ENCODE peak calls at places on chromosomes 3 and 15, in four cellular contexts. Y is thoracic aorta, Q is psoas muscle, A is tibial nerve. G is an unnamed sample.

GRCh38 chr3:53730565-53730964 is 115.7 kb downstream of the CHDH start:
- DNase-seq in Y (no peak), A (no peak), Q (no peak), G (no peak)

GRCh38 chr15:32959077-32959476 is 235.4 kb downstream of the FMN1 start:
- DNase-seq in Y (no peak), A (no peak), Q (no peak), G (no peak)

GRCh38 chr3:195550723-195551122 is 7.6 kb upstream of the PPP1R2 start:
- DNase-seq in A (no peak), Q (no peak), Y (no peak), G (no peak)

GRCh38 chr3:156299569-156299968 is 179.2 kb downstream of the KCNAB1 start:
- DNase-seq in Y (no peak), A (no peak), Q (no peak), G (no peak)

GRCh38 chr3:176914764-176915163 is 282.5 kb downstream of the TBL1XR1 start:
- DNase-seq in Y (no peak), Q (no peak), A (no peak), G (no peak)

GRCh38 chr3:172249039-172249438 is 199.2 kb downstream of the GHSR start:
- DNase-seq in Q (no peak), Y (no peak), A (no peak), G (no peak)

GRCh38 chr15:90159213-90159612 is 41.9 kb upstream of the SEMA4B start:
- DNase-seq in A (no peak), Q (no peak), Y (no peak), G (no peak)

GRCh38 chr3:150059729-150060128 is 89.0 kb upstream of the PFN2 start:
- DNase-seq in A (no peak), Y (no peak), Q (no peak), G (no peak)

GRCh38 chr3:32882603-32883025 is 64.8 kb downstream of the TRIM71 start:
- DNase-seq in Y (no peak), Q (no peak), A (no peak), G (no peak)

GRCh38 chr3:138470687-138471086 is 36.3 kb downstream of the ESYT3 start:
- DNase-seq in Q (no peak), Y (no peak), A (no peak), G (no peak)

GRCh38 chr3:72738752-72739520 is 109.3 kb downstream of the SHQ1 start:
- DNase-seq in Q (peak; percentile 59), Y (no peak), A (no peak), G (no peak)

GRCh38 chr3:72347819-72348319 is 500.4 kb downstream of the SHQ1 start:
- DNase-seq in Y (peak; percentile 92), Q (peak; percentile 82), A (peak; percentile 82), G (no peak)

GRCh38 chr3:184643442-184643841 is 68.4 kb downstream of the MAGEF1 start:
- DNase-seq in A (no peak), Y (no peak), Q (peak; percentile 10), G (no peak)

GRCh38 chr15:64944961-64945360 is 33.3 kb downstream of the ANKDD1A start:
- DNase-seq in Y (no peak), A (no peak), Q (no peak), G (no peak)

GRCh38 chr3:66023254-66023653 is 15.5 kb downstream of the MAGI1 start:
- DNase-seq in Y (no peak), Q (no peak), A (no peak), G (no peak)

GRCh38 chr3:52246728-52247454 is 1.3 kb downstream of the PPM1M start:
- DNase-seq in Y (no peak), Q (no peak), A (no peak), G (no peak)

GRCh38 chr3:37456270-37456708 is 281.9 kb upstream of the LRRFIP2 start:
- DNase-seq in Y (peak; percentile 68), Q (peak; percentile 93), A (peak; percentile 40), G (no peak)

GRCh38 chr3:168117853-168118313 is 22.2 kb upstream of the GOLIM4 start:
- DNase-seq in Y (no peak), A (no peak), Q (no peak), G (no peak)

GRCh38 chr15:63318344-63318743 is 40.9 kb downstream of the APH1B start:
- DNase-seq in Q (no peak), A (no peak), Y (no peak), G (no peak)

GRCh38 chr3:10142707-10143560 is 1.4 kb downstream of the VHL start:
- DNase-seq in A (no peak), Q (no peak), Y (no peak), G (no peak)

GRCh38 chr3:23864954-23865353 is 51.8 kb downstream of the NKIRAS1 start:
- DNase-seq in Y (no peak), Q (no peak), A (no peak), G (no peak)

GRCh38 chr15:29570931-29571727 is 251.1 kb downstream of the TJP1 start:
- DNase-seq in A (no peak), Y (no peak), Q (no peak), G (no peak)

GRCh38 chr15:80780416-80781221 is 1.4 kb downstream of the CEMIP start:
- DNase-seq in Q (peak; percentile 58), Y (no peak), A (no peak), G (no peak)

GRCh38 chr15:63708141-63708772 is 111.1 kb downstream of the FBXL22 start:
- DNase-seq in Q (no peak), Y (no peak), A (no peak), G (no peak)

GRCh38 chr15:59294961-59295741 is 77.5 kb downstream of the MYO1E start:
- DNase-seq in A (peak; percentile 18), Q (no peak), Y (no peak), G (no peak)

GRCh38 chr15:35696767-35697231 is 150.8 kb upstream of the DPH6 start:
- DNase-seq in Q (no peak), Y (no peak), A (no peak), G (no peak)

DNA sequence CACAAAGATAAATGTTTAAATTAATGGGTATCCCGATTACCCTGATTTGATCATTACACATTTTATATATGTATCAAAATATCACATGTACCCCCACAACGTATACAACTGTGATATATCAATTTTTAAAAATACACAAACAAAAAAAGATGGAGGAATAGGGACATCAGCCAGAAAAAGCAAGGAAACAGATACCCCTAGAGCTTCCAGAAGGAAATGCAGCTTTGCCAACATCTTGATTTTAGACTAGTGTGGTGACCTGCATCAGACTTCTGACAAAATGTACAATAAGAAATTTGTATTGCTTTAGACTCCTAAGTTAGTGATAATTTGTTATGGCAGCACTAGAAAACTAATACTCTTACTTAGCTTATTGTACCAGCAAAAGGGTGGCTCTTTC is 483.8 kb downstream of the TUSC7 start:
- DNase-seq in Q (no peak), Y (no peak), A (no peak), G (no peak)
- TF ChIP-seq CTCF in Q (no peak), Y (no peak), A (peak; percentile 5), G (no peak)

GRCh38 chr3:155012584-155012983 is 67.5 kb upstream of the MME start:
- DNase-seq in Y (no peak), Q (no peak), A (no peak), G (no peak)
- TF ChIP-seq CTCF in Y (no peak), Q (no peak), A (no peak), G (no peak)

DNA sequence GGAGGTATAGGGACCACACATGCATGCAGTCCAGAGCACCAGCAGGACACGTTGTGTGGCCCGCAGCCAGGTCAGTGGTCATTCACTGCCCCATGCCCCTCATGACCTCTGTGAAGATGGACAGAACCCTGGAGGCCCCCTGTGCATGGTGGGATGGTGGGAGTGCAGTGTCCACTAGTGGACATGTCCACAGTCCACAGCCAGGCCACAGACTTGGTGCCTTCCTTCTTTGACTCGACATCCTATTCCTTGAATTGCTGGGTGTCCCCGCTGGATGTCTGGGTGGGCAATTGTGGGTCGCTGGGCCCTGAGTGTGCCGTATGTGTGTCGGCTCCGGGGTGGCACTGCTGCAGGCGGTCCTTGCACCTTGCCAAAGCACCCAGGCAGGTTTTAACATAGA is 35.7 kb downstream of the KLF15 start:
- DNase-seq in Y (no peak), Q (peak; percentile 18), A (no peak), G (no peak)
- TF ChIP-seq CTCF in Y (no peak), Q (no peak), A (no peak), G (no peak)

DNA sequence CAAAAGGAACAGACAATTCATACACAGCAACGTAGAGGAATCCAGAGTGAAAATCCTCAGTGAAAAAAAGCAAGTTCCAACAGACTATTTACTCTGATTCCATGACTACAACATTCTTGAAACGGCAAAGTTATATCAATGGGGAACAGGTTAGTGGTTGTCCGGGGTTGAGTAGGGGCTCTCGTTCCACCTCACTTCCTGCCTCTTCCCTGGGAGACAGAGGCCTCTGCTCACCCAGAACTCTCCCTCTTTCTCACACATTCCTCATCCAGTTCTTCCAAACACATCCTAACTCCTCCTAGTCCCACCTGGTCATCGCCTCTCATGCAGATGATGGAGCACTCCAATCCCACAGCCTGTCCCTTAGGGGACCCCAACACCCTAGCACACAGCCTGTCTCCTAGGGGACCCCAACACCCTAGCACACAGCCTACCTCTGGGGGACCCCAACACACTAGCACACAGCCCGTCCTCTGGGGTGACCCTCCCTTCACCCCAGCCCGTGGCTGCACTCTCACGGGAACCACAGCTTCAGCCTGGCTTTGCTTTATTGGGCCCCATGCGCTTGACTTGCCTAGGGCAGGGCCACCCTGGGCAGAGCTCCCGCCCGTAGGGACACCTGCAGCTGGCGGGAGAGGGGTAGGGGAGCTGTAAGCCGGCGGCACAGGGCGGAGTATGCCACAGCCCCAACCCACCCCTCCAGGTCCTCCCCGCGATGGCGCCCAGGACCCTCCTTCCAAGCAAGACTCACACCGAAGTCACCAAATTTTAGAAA is 5.2 kb downstream of the OCA2 start:
- DNase-seq in A (no peak), Q (no peak), Y (no peak), G (no peak)
- TF ChIP-seq CTCF in A (no peak), Q (no peak), Y (no peak), G (no peak)

DNA sequence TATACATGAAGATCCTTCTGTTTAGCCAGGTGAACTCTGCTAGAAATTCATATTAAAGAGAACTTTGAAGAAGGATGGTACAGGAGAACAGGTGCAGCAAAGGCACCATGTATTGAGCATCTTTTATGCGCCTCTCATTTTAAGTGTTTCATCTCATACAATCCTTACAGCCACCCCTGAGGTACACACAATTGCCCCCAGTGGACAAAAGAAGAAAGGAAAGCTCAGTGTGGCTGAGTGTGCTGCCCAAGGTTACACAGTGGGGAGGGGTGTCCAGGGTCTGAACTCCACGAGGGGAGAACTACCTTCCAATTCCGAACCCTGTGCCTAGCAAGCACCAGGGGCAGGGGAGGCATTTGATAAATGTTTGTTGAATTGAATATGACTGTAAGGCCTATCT is 98.6 kb downstream of the MECOM start:
- DNase-seq in Q (no peak), A (no peak), Y (no peak), G (no peak)
- TF ChIP-seq CTCF in Q (no peak), A (no peak), Y (no peak), G (no peak)

GRCh38 chr3:169146866-169147245 is 516.7 kb downstream of the MECOM start:
- DNase-seq in Q (no peak), Y (no peak), A (no peak), G (no peak)
- TF ChIP-seq CTCF in Q (no peak), Y (no peak), A (no peak), G (no peak)

GRCh38 chr15:52288051-52288942 is 7.3 kb downstream of the MYO5C start:
- DNase-seq in A (no peak), Q (no peak), Y (no peak), G (no peak)
- TF ChIP-seq CTCF in A (no peak), Q (no peak), Y (no peak), G (no peak)

DNA sequence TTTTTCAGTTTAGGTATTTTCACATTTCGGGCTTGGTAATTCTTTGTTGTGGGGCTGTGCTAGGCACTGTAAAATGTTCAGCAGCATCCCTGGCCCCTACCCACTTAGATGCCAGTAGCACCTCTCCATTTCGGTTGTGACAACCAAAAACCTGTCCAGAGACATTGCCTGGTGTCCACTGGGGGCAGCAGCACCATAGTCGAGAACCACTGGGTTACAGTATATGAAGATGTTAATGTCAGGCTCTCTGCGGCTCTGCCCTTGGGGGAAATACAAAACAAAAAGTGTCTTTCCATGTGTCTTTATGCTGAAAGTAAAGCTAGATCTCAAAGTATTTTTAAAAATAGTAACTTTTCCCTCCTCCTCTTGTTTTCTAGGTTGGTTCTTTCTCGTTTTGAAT is 177.2 kb downstream of the ITPR1 start:
- DNase-seq in A (no peak), Q (no peak), Y (no peak), G (no peak)
- TF ChIP-seq CTCF in A (no peak), Q (no peak), Y (no peak), G (no peak)